ENCODE peak calls at places on chromosomes 6 and 20, in four cellular contexts. P is SW 1271; I is activated CD8-positive, alpha-beta memory T cell treated with anti-CD3 and anti-CD28 coated beads, Interleukin-2, amount 50 U/mL, for 4 hours; F is AG04450. R is an unnamed sample.

GRCh38 chr20:6868864-6869263 is 101.4 kb downstream of the BMP2 start:
- DNase-seq in P (no peak), I (no peak), F (no peak), R (no peak)

GRCh38 chr6:127516676-127517273 is 2.4 kb downstream of the MTCL3 start:
- DNase-seq in P (no peak), I (peak), F (no peak), R (peak)

GRCh38 chr6:116070990-116071389 is 10.3 kb upstream of the FRK start:
- DNase-seq in P (no peak), I (no peak), F (no peak), R (no peak)

GRCh38 chr6:19866199-19866872 is 29.2 kb downstream of the ID4 start:
- DNase-seq in P (no peak), I (no peak), F (no peak), R (no peak)

GRCh38 chr6:33384581-33385020 is 7.0 kb upstream of the KIFC1 start:
- DNase-seq in P (no peak), I (no peak), F (peak), R (peak)

GRCh38 chr6:2127484-2127911 is 117.9 kb downstream of the GMDS start:
- DNase-seq in P (no peak), I (peak), F (no peak), R (no peak)

GRCh38 chr20:11891081-11891826 is 26.4 kb upstream of the BTBD3 start:
- DNase-seq in P (no peak), I (peak), F (no peak), R (no peak)

GRCh38 chr20:40675599-40676221 is 13.3 kb downstream of the MAFB start:
- DNase-seq in P (no peak), I (no peak), F (no peak), R (no peak)

GRCh38 chr20:46347831-46348230 is 39.5 kb upstream of the CDH22 start:
- DNase-seq in P (no peak), I (no peak), F (no peak), R (no peak)